ENCODE peak calls at places on chromosomes 1 and 21, in seven cellular contexts. One of them, this sample, is unnamed.

GRCh38 chr21:46441961-46442498 is 16.7 kb upstream of the DIP2A start:
- DNase-seq in mesendoderm: no peak
- DNase-seq in neuronal stem cell: no peak
- DNase-seq in trophoblast cell: no peak
- DNase-seq in H9: no peak
- DNase-seq in IMR-90: no peak
- DNase-seq in H1: no peak
- DNase-seq in this sample: no peak

GRCh38 chr1:162117039-162117816 is 47.7 kb downstream of the NOS1AP start:
- DNase-seq in neuronal stem cell: no peak
- DNase-seq in H9: no peak
- DNase-seq in IMR-90: no peak
- DNase-seq in trophoblast cell: no peak
- DNase-seq in H1: no peak
- DNase-seq in mesendoderm: no peak
- DNase-seq in this sample: no peak

GRCh38 chr21:44485254-44485793 is 30.0 kb downstream of the LRRC3 start:
- DNase-seq in IMR-90: peak; percentile 8
- DNase-seq in H1: peak; percentile 60
- DNase-seq in mesendoderm: peak; percentile 88
- DNase-seq in trophoblast cell: peak; percentile 42
- DNase-seq in neuronal stem cell: peak; percentile 29
- DNase-seq in H9: peak; percentile 94
- DNase-seq in this sample: peak; percentile 74

GRCh38 chr1:244094880-244095522 is 43.9 kb downstream of the ZBTB18 start:
- DNase-seq in mesendoderm: no peak
- DNase-seq in H9: no peak
- DNase-seq in trophoblast cell: no peak
- DNase-seq in IMR-90: no peak
- DNase-seq in neuronal stem cell: no peak
- DNase-seq in H1: no peak
- DNase-seq in this sample: no peak

GRCh38 chr1:44705938-44706337 is 25.0 kb downstream of the RNU5D-1 start:
- DNase-seq in H9: no peak
- DNase-seq in neuronal stem cell: no peak
- DNase-seq in H1: no peak
- DNase-seq in trophoblast cell: no peak
- DNase-seq in IMR-90: no peak
- DNase-seq in mesendoderm: no peak
- DNase-seq in this sample: no peak

GRCh38 chr1:20366766-20367602 is 76.3 kb downstream of the VWA5B1 start:
- DNase-seq in trophoblast cell: peak; percentile 18
- DNase-seq in neuronal stem cell: no peak
- DNase-seq in H1: peak; percentile 43
- DNase-seq in mesendoderm: peak; percentile 91
- DNase-seq in IMR-90: peak; percentile 45
- DNase-seq in H9: peak; percentile 86
- DNase-seq in this sample: peak; percentile 54

GRCh38 chr1:52305417-52306226 is 60.4 kb downstream of the CC2D1B start:
- DNase-seq in IMR-90: no peak
- DNase-seq in H1: no peak
- DNase-seq in mesendoderm: no peak
- DNase-seq in trophoblast cell: no peak
- DNase-seq in neuronal stem cell: no peak
- DNase-seq in H9: no peak
- DNase-seq in this sample: no peak

GRCh38 chr1:115189814-115190541 is 100.7 kb upstream of the TSPAN2 start:
- DNase-seq in mesendoderm: peak; percentile 71
- DNase-seq in H9: no peak
- DNase-seq in trophoblast cell: peak; percentile 76
- DNase-seq in neuronal stem cell: no peak
- DNase-seq in IMR-90: peak; percentile 95
- DNase-seq in H1: no peak
- DNase-seq in this sample: peak; percentile 73

GRCh38 chr21:45747802-45748445 is 104.4 kb downstream of the PCBP3 start:
- DNase-seq in neuronal stem cell: no peak
- DNase-seq in H1: no peak
- DNase-seq in mesendoderm: peak; percentile 23
- DNase-seq in H9: no peak
- DNase-seq in IMR-90: peak; percentile 51
- DNase-seq in trophoblast cell: no peak
- DNase-seq in this sample: peak; percentile 36

GRCh38 chr1:28309702-28310101 is 19.1 kb upstream of the MED18 start:
- DNase-seq in IMR-90: no peak
- DNase-seq in mesendoderm: no peak
- DNase-seq in trophoblast cell: no peak
- DNase-seq in H1: no peak
- DNase-seq in H9: no peak
- DNase-seq in neuronal stem cell: no peak
- DNase-seq in this sample: no peak

GRCh38 chr1:68973459-68974244 is 476.8 kb upstream of the DEPDC1 start:
- DNase-seq in H1: no peak
- DNase-seq in IMR-90: peak; percentile 44
- DNase-seq in H9: no peak
- DNase-seq in mesendoderm: no peak
- DNase-seq in trophoblast cell: peak; percentile 34
- DNase-seq in neuronal stem cell: no peak
- DNase-seq in this sample: peak; percentile 8

GRCh38 chr1:159492575-159493323 is 43.1 kb downstream of the OR10J5 start:
- DNase-seq in IMR-90: no peak
- DNase-seq in mesendoderm: no peak
- DNase-seq in trophoblast cell: peak; percentile 74
- DNase-seq in neuronal stem cell: no peak
- DNase-seq in H1: no peak
- DNase-seq in H9: no peak
- DNase-seq in this sample: no peak

GRCh38 chr1:7407980-7408770 is 362.9 kb upstream of the VAMP3 start:
- DNase-seq in IMR-90: no peak
- DNase-seq in neuronal stem cell: no peak
- DNase-seq in H1: no peak
- DNase-seq in H9: peak; percentile 17
- DNase-seq in mesendoderm: no peak
- DNase-seq in trophoblast cell: no peak
- DNase-seq in this sample: no peak

GRCh38 chr21:45852886-45853400 is 128.6 kb upstream of the COL6A1 start:
- DNase-seq in neuronal stem cell: no peak
- DNase-seq in IMR-90: no peak
- DNase-seq in H1: no peak
- DNase-seq in trophoblast cell: no peak
- DNase-seq in H9: peak; percentile 17
- DNase-seq in mesendoderm: no peak
- DNase-seq in this sample: no peak

GRCh38 chr1:56424744-56425493 is 154.4 kb downstream of the PLPP3 start:
- DNase-seq in H9: no peak
- DNase-seq in mesendoderm: peak; percentile 27
- DNase-seq in H1: no peak
- DNase-seq in trophoblast cell: peak; percentile 44
- DNase-seq in IMR-90: peak; percentile 71
- DNase-seq in neuronal stem cell: no peak
- DNase-seq in this sample: peak; percentile 75

GRCh38 chr1:227921461-227922185 is 26.1 kb downstream of the WNT9A start:
- DNase-seq in trophoblast cell: no peak
- DNase-seq in H9: no peak
- DNase-seq in mesendoderm: no peak
- DNase-seq in IMR-90: no peak
- DNase-seq in H1: no peak
- DNase-seq in neuronal stem cell: no peak
- DNase-seq in this sample: no peak

GRCh38 chr1:77639056-77639455 is 43.4 kb downstream of the ZZZ3 start:
- DNase-seq in neuronal stem cell: no peak
- DNase-seq in H1: no peak
- DNase-seq in H9: no peak
- DNase-seq in IMR-90: peak; percentile 61
- DNase-seq in mesendoderm: peak; percentile 14
- DNase-seq in trophoblast cell: peak; percentile 17
- DNase-seq in this sample: peak; percentile 28

GRCh38 chr1:203084588-203085527 is 954 bp downstream of the MYOG start:
- DNase-seq in H9: peak; percentile 78
- DNase-seq in mesendoderm: peak; percentile 59
- DNase-seq in H1: peak; percentile 47
- DNase-seq in neuronal stem cell: no peak
- DNase-seq in trophoblast cell: peak; percentile 59
- DNase-seq in IMR-90: no peak
- DNase-seq in this sample: no peak

GRCh38 chr1:25707280-25708016 is 90.9 kb downstream of the MAN1C1 start:
- DNase-seq in trophoblast cell: no peak
- DNase-seq in mesendoderm: peak; percentile 91
- DNase-seq in H1: no peak
- DNase-seq in neuronal stem cell: no peak
- DNase-seq in IMR-90: peak; percentile 40
- DNase-seq in H9: no peak
- DNase-seq in this sample: peak; percentile 66

GRCh38 chr1:228685081-228685480 is 50.2 kb upstream of the RHOU start:
- DNase-seq in IMR-90: no peak
- DNase-seq in H9: no peak
- DNase-seq in mesendoderm: no peak
- DNase-seq in neuronal stem cell: no peak
- DNase-seq in H1: no peak
- DNase-seq in trophoblast cell: peak; percentile 53
- DNase-seq in this sample: no peak

GRCh38 chr1:25825605-25826004 is 5.9 kb downstream of the MTFR1L start:
- DNase-seq in trophoblast cell: no peak
- DNase-seq in IMR-90: no peak
- DNase-seq in neuronal stem cell: no peak
- DNase-seq in H9: no peak
- DNase-seq in H1: no peak
- DNase-seq in mesendoderm: no peak
- DNase-seq in this sample: peak; percentile 43

GRCh38 chr21:29671728-29672127 is 268.1 kb downstream of the GRIK1 start:
- DNase-seq in mesendoderm: peak; percentile 6
- DNase-seq in H9: no peak
- DNase-seq in H1: no peak
- DNase-seq in trophoblast cell: no peak
- DNase-seq in neuronal stem cell: no peak
- DNase-seq in IMR-90: no peak
- DNase-seq in this sample: no peak
- H3K4ac ChIP-seq in mesendoderm: no peak overlapping the region
- H3K4ac ChIP-seq in H9: no peak overlapping the region
- H3K4ac ChIP-seq in H1: no peak overlapping the region
- H3K4ac ChIP-seq in trophoblast cell: no peak overlapping the region
- H3K4ac ChIP-seq in neuronal stem cell: no peak overlapping the region
- H3K4ac ChIP-seq in IMR-90: no peak overlapping the region
- H3K4ac ChIP-seq in this sample: no peak overlapping the region

GRCh38 chr1:41827991-41828570 is 90.6 kb downstream of the HIVEP3 start:
- DNase-seq in trophoblast cell: no peak
- DNase-seq in H1: no peak
- DNase-seq in H9: no peak
- DNase-seq in mesendoderm: no peak
- DNase-seq in IMR-90: no peak
- DNase-seq in neuronal stem cell: no peak
- DNase-seq in this sample: no peak

GRCh38 chr1:41819843-41820242 is 98.9 kb downstream of the HIVEP3 start:
- DNase-seq in IMR-90: no peak
- DNase-seq in H1: no peak
- DNase-seq in trophoblast cell: no peak
- DNase-seq in H9: no peak
- DNase-seq in mesendoderm: no peak
- DNase-seq in neuronal stem cell: no peak
- DNase-seq in this sample: no peak

GRCh38 chr1:41819069-41819468 is 99.7 kb downstream of the HIVEP3 start:
- DNase-seq in H1: no peak
- DNase-seq in trophoblast cell: no peak
- DNase-seq in H9: no peak
- DNase-seq in mesendoderm: no peak
- DNase-seq in IMR-90: no peak
- DNase-seq in neuronal stem cell: no peak
- DNase-seq in this sample: no peak

GRCh38 chr1:41822865-41823264 is 95.9 kb downstream of the HIVEP3 start:
- DNase-seq in trophoblast cell: no peak
- DNase-seq in H9: no peak
- DNase-seq in mesendoderm: no peak
- DNase-seq in IMR-90: no peak
- DNase-seq in H1: no peak
- DNase-seq in neuronal stem cell: no peak
- DNase-seq in this sample: no peak

DNA sequence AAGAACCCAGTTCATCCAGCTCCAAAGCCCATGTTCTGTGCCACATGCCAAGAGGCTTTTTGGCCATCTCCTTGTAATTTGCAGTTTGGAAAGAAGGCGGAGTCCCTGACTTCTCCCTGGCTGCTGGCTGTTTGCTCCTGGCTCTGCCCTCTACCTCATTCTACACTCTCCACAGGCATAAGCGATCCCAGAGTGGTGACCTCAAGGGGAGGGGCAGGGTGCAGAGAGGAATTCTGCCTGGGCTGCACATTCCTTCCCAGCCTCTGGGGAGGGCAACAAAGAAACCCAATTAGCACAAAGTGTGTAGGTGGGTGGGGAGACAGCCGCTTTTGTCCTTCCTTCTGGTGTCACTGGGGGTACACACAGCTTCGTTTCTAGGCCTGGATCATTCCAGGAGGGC is 95.3 kb downstream of the HIVEP3 start:
- DNase-seq in neuronal stem cell: peak; percentile 86
- DNase-seq in trophoblast cell: no peak
- DNase-seq in IMR-90: no peak
- DNase-seq in H9: peak; percentile 91
- DNase-seq in mesendoderm: peak; percentile 95
- DNase-seq in H1: peak; percentile 83
- DNase-seq in this sample: no peak
- H2AK5ac ChIP-seq in neuronal stem cell: no peak overlapping the region
- H2AK5ac ChIP-seq in trophoblast cell: no peak overlapping the region
- H2AK5ac ChIP-seq in IMR-90: no peak overlapping the region
- H2AK5ac ChIP-seq in H9: no peak overlapping the region
- H2AK5ac ChIP-seq in mesendoderm: no peak overlapping the region
- H2AK5ac ChIP-seq in H1: no peak overlapping the region
- H2AK5ac ChIP-seq in this sample: no peak overlapping the region

DNA sequence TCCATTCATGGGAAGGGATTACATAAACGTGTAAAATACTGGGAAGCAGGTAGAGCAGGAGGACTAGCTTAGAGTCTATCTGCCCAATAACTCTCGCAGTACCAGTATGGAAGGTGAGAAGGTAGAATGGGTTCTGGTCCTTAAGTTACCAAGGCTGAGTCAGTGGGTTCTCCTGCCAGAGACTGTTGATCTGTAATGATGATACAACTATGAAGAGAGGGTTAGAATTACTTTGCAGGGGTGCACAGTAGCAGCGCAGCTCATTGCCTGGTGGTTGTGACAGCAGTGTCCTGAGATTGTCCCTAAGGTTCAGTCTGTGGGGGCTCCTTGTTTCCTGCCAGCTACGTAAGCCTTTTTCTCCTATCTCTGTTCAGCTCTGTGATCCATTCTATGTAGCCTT is 2.5 kb upstream of the MAST2 start:
- DNase-seq in neuronal stem cell: no peak
- DNase-seq in H1: no peak
- DNase-seq in mesendoderm: no peak
- DNase-seq in trophoblast cell: no peak
- DNase-seq in IMR-90: no peak
- DNase-seq in H9: no peak
- DNase-seq in this sample: no peak
- H3K4ac ChIP-seq in neuronal stem cell: no peak overlapping the region
- H3K4ac ChIP-seq in H1: no peak overlapping the region
- H3K4ac ChIP-seq in mesendoderm: no peak overlapping the region
- H3K4ac ChIP-seq in trophoblast cell: no peak overlapping the region
- H3K4ac ChIP-seq in IMR-90: no peak overlapping the region
- H3K4ac ChIP-seq in H9: no peak overlapping the region
- H3K4ac ChIP-seq in this sample: no peak overlapping the region

DNA sequence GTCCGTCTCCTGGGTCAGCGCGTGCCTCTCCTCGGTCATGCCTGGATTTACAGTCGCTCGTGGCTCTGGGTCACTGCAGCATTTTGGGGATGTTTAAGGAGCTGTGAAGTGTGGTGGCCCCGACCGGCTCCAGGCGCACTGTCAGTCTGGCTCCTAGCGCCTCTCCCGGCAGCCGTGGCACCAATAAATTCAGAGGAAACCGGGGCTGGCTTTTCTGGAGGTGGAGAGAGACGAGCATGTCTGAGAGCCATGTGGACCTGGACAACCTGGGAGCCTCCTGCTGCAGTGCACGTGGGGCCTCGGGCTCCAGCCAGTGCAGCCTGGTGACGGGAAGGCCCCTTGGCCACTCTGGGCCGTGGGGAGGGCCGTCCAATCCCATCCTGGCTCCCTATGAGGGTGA is 17.1 kb downstream of the PLCH2 start:
- DNase-seq in mesendoderm: no peak
- DNase-seq in H9: no peak
- DNase-seq in trophoblast cell: no peak
- DNase-seq in H1: no peak
- DNase-seq in neuronal stem cell: no peak
- DNase-seq in IMR-90: no peak
- DNase-seq in this sample: no peak
- H2AK5ac ChIP-seq in mesendoderm: no peak overlapping the region
- H2AK5ac ChIP-seq in H9: no peak overlapping the region
- H2AK5ac ChIP-seq in trophoblast cell: no peak overlapping the region
- H2AK5ac ChIP-seq in H1: no peak overlapping the region
- H2AK5ac ChIP-seq in neuronal stem cell: peak overlapping the region; percentile 70
- H2AK5ac ChIP-seq in IMR-90: no peak overlapping the region
- H2AK5ac ChIP-seq in this sample: no peak overlapping the region